ENCODE peak calls at places on chromosomes 13 and 19, in four cellular contexts. X is progenitor cell of endocrine pancreas; F is CD4-positive, alpha-beta T cell; S is ascending aorta. I is an unnamed sample.

GRCh38 chr19:13181747-13182388 is 31.7 kb downstream of the IER2 start:
- DNase-seq in S (peak), X (no peak), F (no peak), I (no peak)

GRCh38 chr19:21483589-21484170 is 21.7 kb upstream of the ZNF429 start:
- DNase-seq in S (peak), X (no peak), F (peak), I (no peak)

GRCh38 chr19:32097620-32098019 is 247.8 kb upstream of the ZNF507 start:
- DNase-seq in F (no peak), X (no peak), S (no peak), I (no peak)

GRCh38 chr13:102033719-102034446 is 368.0 kb downstream of the FGF14 start:
- DNase-seq in F (no peak), S (no peak), X (no peak), I (no peak)

GRCh38 chr13:75514080-75515040 is 23.3 kb downstream of the COMMD6 start:
- DNase-seq in X (no peak), S (no peak), F (no peak), I (no peak)

GRCh38 chr19:48415395-48415794 is 21.9 kb downstream of the GRIN2D start:
- DNase-seq in S (peak), X (no peak), F (peak), I (peak)

GRCh38 chr13:114067886-114068722 is 64.3 kb downstream of the RASA3 start:
- DNase-seq in F (no peak), S (no peak), X (no peak), I (no peak)

GRCh38 chr13:20182231-20182846 is 10.4 kb downstream of the GJB2 start:
- DNase-seq in X (no peak), S (no peak), F (peak), I (peak)

GRCh38 chr19:24073807-24074206 is 13.2 kb upstream of the ZNF254 start:
- DNase-seq in F (no peak), X (no peak), S (no peak), I (no peak)

GRCh38 chr13:48985751-48986150 is 10.0 kb downstream of the FNDC3A start:
- DNase-seq in S (no peak), X (no peak), F (no peak), I (no peak)

GRCh38 chr13:20136781-20137703 is 23.8 kb downstream of the GJA3 start:
- DNase-seq in S (no peak), X (peak), F (peak), I (peak)

GRCh38 chr19:1609680-1610474 is 4.6 kb upstream of the UQCR11 start:
- DNase-seq in X (no peak), S (no peak), F (no peak), I (no peak)

GRCh38 chr19:31718041-31718440 is 368.8 kb upstream of the TSHZ3 start:
- DNase-seq in S (no peak), F (no peak), X (no peak), I (no peak)

GRCh38 chr19:45276284-45276687 is 25.2 kb downstream of the MARK4 start:
- DNase-seq in S (no peak), X (no peak), F (no peak), I (no peak)

GRCh38 chr13:21031594-21031993 is 29.8 kb downstream of the LATS2 start:
- DNase-seq in S (no peak), F (no peak), X (no peak), I (no peak)

GRCh38 chr19:49430678-49431329 is 5.6 kb downstream of the GFY start:
- DNase-seq in F (no peak), X (no peak), S (no peak), I (peak)

GRCh38 chr13:83449666-83450395 is 432.4 kb downstream of the SLITRK1 start:
- DNase-seq in X (no peak), F (no peak), S (no peak), I (no peak)

GRCh38 chr13:20873348-20873747 is 29.2 kb downstream of the XPO4 start:
- DNase-seq in S (no peak), X (no peak), F (no peak), I (no peak)